ENCODE peak calls at places on chromosome 15, in nine cellular contexts. E is NB4, J is cardiac fibroblast, D is breast epithelium, M is psoas muscle, P is A549, F is foreskin fibroblast, Q is pancreas, L is HCT116. W is an unnamed sample.
A peak's percentile ranks its signal among the peaks of the same experiment; 100 is the strongest.

GRCh38 chr15:58665676-58666075 is 83.8 kb downstream of the ADAM10 start:
- DNase-seq in P (no peak), M (no peak), D (no peak), E (no peak), F (no peak), Q (no peak), L (no peak), J (no peak), W (no peak)

GRCh38 chr15:34248190-34248589 is 23.4 kb downstream of the EMC4 start:
- DNase-seq in F (no peak), M (no peak), L (no peak), J (no peak), E (no peak), P (no peak), Q (no peak), D (no peak), W (no peak)

GRCh38 chr15:94119923-94120775 is 111.2 kb upstream of the MCTP2 start:
- DNase-seq in Q (peak; percentile 59), E (peak; percentile 88), F (peak; percentile 90), P (peak; percentile 51), L (peak; percentile 82), J (peak; percentile 87), D (peak; percentile 53), M (peak; percentile 25), W (peak; percentile 86)

GRCh38 chr15:77009646-77010311 is 14.9 kb downstream of the PSTPIP1 start:
- DNase-seq in L (no peak), E (no peak), J (peak; percentile 22), D (no peak), Q (no peak), P (no peak), M (peak; percentile 8), F (no peak), W (no peak)

GRCh38 chr15:79923068-79923514 is 26.3 kb upstream of the MTHFS start:
- DNase-seq in L (no peak), P (peak; percentile 70), M (peak; percentile 56), E (peak; percentile 88), J (peak; percentile 53), D (peak; percentile 70), F (peak; percentile 76), Q (peak; percentile 58), W (no peak)

GRCh38 chr15:74324714-74325113 is 42.7 kb downstream of the CYP11A1 start:
- DNase-seq in E (no peak), M (no peak), Q (no peak), D (no peak), L (no peak), F (no peak), J (no peak), P (no peak), W (no peak)

GRCh38 chr15:40367673-40368611 is 9.9 kb downstream of the DISP2 start:
- DNase-seq in M (peak; percentile 85), P (peak; percentile 70), J (peak; percentile 88), F (peak; percentile 97), Q (peak; percentile 83), D (peak; percentile 83), E (peak; percentile 96), L (peak; percentile 81), W (peak; percentile 42)

GRCh38 chr15:36409819-36410218 is 169.6 kb upstream of the CDIN1 start:
- DNase-seq in L (no peak), D (no peak), P (no peak), Q (no peak), M (no peak), F (no peak), E (no peak), J (no peak), W (no peak)

GRCh38 chr15:42364529-42364928 is 5.2 kb downstream of the CAPN3 start:
- DNase-seq in F (peak; percentile 37), D (no peak), J (no peak), Q (no peak), E (no peak), L (no peak), P (no peak), M (no peak), W (no peak)

GRCh38 chr15:96687388-96688107 is 357.0 kb downstream of the NR2F2 start:
- DNase-seq in L (no peak), D (no peak), E (peak; percentile 34), J (no peak), M (no peak), F (no peak), Q (no peak), P (no peak), W (no peak)
- TF ChIP-seq CTCF in L (no peak), D (no peak), E (no peak), J (no peak), M (no peak), F (no peak), Q (no peak), P (no peak), W (no peak)

DNA sequence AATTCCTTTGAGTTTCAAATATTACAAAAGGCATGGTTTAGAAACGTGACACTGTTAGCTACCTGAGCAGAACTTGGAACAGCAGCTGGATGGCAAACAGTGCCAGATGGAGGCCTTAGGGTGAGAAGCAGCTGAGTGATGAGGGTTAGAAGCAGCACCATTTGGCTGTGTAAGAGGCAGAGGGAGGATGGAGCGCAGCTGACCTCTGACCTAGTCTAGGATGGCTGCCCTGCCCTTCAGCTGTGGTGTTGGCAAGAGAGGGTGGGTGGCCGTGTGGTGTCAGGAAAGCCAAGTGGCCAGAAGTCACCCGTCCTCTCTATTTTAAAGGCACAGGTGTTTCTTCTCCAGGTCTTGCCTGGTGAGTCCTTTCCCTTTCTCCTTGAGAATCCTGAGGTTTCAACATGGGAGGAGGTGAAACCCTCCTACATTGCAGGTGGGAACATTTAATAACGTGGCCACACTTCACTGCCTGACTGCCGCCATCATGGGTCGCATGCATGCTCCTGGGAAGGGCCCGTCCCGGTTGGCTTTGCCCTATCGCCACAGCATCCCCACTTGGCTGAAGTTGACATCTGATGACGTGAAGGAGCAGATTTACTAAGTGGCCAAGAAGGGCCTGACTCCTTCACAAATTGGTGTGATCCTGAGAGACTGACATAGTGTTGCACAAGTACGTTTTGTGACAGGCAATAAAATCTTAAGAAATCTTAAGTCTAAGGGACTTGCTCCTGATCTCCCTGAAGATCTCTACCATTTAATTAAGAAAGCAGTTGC is 17.6 kb downstream of the BCL2L10 start:
- DNase-seq in M (no peak), L (no peak), Q (no peak), D (no peak), E (peak; percentile 67), P (no peak), F (no peak), J (no peak), W (no peak)
- H3K4me3 ChIP-seq in M (no peak overlapping the region), L (no peak overlapping the region), Q (no peak overlapping the region), D (no peak overlapping the region), E (no peak overlapping the region), P (no peak overlapping the region), F (no peak overlapping the region), J (no peak overlapping the region), W (no peak overlapping the region)

GRCh38 chr15:89399070-89399389 is 64.4 kb upstream of the POLG start:
- DNase-seq in Q (no peak), M (no peak), D (no peak), E (no peak), F (no peak), P (no peak), L (no peak), J (no peak), W (no peak)

GRCh38 chr15:89397653-89398023 is 63.0 kb upstream of the POLG start:
- DNase-seq in L (no peak), Q (no peak), F (no peak), D (no peak), J (no peak), P (no peak), M (no peak), E (no peak), W (no peak)

GRCh38 chr15:89400121-89400996 is 65.7 kb upstream of the POLG start:
- DNase-seq in F (no peak), P (peak; percentile 58), E (no peak), D (no peak), J (no peak), M (no peak), Q (no peak), L (no peak), W (no peak)

GRCh38 chr15:89400997-89401590 is 66.5 kb upstream of the POLG start:
- DNase-seq in E (no peak), F (no peak), P (no peak), D (no peak), Q (no peak), M (no peak), J (no peak), L (no peak), W (no peak)

DNA sequence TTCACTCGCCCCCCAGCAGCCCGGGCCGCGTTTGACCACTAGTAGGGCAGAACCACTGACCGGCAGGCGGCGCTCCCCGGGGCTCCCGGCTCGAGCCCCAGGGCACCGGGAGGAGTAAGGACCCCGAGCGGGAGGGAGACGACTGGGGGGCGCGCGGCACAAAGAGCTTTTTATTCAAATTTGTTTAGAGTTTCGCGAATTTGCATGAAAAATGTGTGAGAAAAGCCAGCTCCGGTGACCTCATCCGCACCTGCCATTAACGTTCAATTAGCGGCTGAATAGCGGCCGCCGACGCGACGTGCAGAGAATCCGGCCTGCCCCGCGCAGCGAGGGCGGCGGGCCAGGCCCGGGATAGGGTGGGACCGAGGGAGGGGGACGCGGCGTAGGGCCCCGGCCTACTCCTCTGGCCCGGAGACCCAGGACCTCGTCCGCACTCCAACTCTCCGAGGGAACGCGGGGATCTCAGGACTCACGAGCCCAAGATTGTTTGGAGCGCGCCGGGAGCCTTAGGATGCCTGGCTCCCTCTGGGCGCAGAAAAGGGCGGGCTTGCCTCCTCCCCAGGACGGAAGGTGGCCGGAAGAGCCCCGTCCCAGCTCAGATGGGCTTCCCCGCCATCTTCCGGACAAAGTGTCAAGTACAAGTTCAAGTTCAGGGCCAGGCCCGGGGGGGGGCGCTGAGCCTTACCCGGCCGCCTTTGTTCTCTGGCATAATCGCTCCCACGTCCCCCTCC is 64.9 kb upstream of the POLG start:
- DNase-seq in D (no peak), E (no peak), P (peak; percentile 90), J (no peak), F (no peak), Q (peak; percentile 11), L (no peak), M (no peak), W (no peak)
- TF ChIP-seq CTCF in D (no peak), E (no peak), P (peak; percentile 62), J (peak; percentile 49), F (peak; percentile 21), Q (no peak), L (peak; percentile 53), M (no peak), W (no peak)

GRCh38 chr15:61687124-61687523 is 373.1 kb downstream of the VPS13C start:
- DNase-seq in D (no peak), F (no peak), P (no peak), E (no peak), J (no peak), L (no peak), M (no peak), Q (no peak), W (no peak)

GRCh38 chr15:61685971-61686370 is 374.3 kb downstream of the VPS13C start:
- DNase-seq in P (no peak), J (no peak), D (no peak), L (no peak), F (no peak), E (no peak), Q (no peak), M (no peak), W (no peak)

GRCh38 chr15:61685513-61685912 is 374.7 kb downstream of the VPS13C start:
- DNase-seq in E (no peak), L (no peak), D (no peak), F (peak; percentile 25), Q (no peak), J (no peak), P (no peak), M (no peak), W (no peak)

GRCh38 chr15:61682891-61683500 is 377.3 kb downstream of the VPS13C start:
- DNase-seq in M (no peak), L (no peak), D (no peak), E (no peak), Q (peak; percentile 11), F (no peak), J (no peak), P (no peak), W (peak; percentile 96)

GRCh38 chr15:61684749-61685467 is 375.3 kb downstream of the VPS13C start:
- DNase-seq in D (no peak), J (no peak), F (no peak), L (no peak), Q (no peak), M (no peak), P (no peak), E (no peak), W (no peak)
- H3K4me3 ChIP-seq in D (no peak overlapping the region), J (no peak overlapping the region), F (no peak overlapping the region), L (no peak overlapping the region), Q (no peak overlapping the region), M (no peak overlapping the region), P (no peak overlapping the region), E (no peak overlapping the region), W (no peak overlapping the region)

W was measured in LNCaP clone FGC.